ENCODE peak calls at places on chromosome 3, in eight cellular contexts. One of them, this sample, is unnamed.

GRCh38 chr3:111801697-111802655 is 57.1 kb upstream of the PHLDB2 start:
- DNase-seq in kidney: no peak
- DNase-seq in HL-60: no peak
- DNase-seq in right lobe of liver: no peak
- DNase-seq in BE2C: no peak
- DNase-seq in Caco-2: no peak
- DNase-seq in neural crest cell: no peak
- DNase-seq in pancreas: no peak
- DNase-seq in this sample: no peak

GRCh38 chr3:64049832-64050231 is 26.5 kb upstream of the PSMD6 start:
- DNase-seq in pancreas: no peak
- DNase-seq in kidney: no peak
- DNase-seq in Caco-2: no peak
- DNase-seq in neural crest cell: no peak
- DNase-seq in HL-60: no peak
- DNase-seq in right lobe of liver: no peak
- DNase-seq in BE2C: no peak
- DNase-seq in this sample: no peak

GRCh38 chr3:40899286-40899712 is 300.0 kb upstream of the CTNNB1 start:
- DNase-seq in neural crest cell: no peak
- DNase-seq in kidney: no peak
- DNase-seq in pancreas: no peak
- DNase-seq in right lobe of liver: no peak
- DNase-seq in Caco-2: no peak
- DNase-seq in BE2C: no peak
- DNase-seq in HL-60: no peak
- DNase-seq in this sample: no peak

GRCh38 chr3:186599142-186599784 is 13.6 kb upstream of the AHSG start:
- DNase-seq in Caco-2: peak
- DNase-seq in right lobe of liver: peak
- DNase-seq in HL-60: no peak
- DNase-seq in BE2C: no peak
- DNase-seq in neural crest cell: no peak
- DNase-seq in kidney: no peak
- DNase-seq in pancreas: no peak
- DNase-seq in this sample: no peak

GRCh38 chr3:134359121-134360010 is 14.9 kb downstream of the AMOTL2 start:
- DNase-seq in right lobe of liver: peak
- DNase-seq in neural crest cell: no peak
- DNase-seq in Caco-2: peak
- DNase-seq in HL-60: no peak
- DNase-seq in pancreas: no peak
- DNase-seq in kidney: no peak
- DNase-seq in BE2C: no peak
- DNase-seq in this sample: no peak

GRCh38 chr3:30333903-30334302 is 272.5 kb upstream of the TGFBR2 start:
- DNase-seq in neural crest cell: no peak
- DNase-seq in pancreas: no peak
- DNase-seq in right lobe of liver: no peak
- DNase-seq in HL-60: no peak
- DNase-seq in BE2C: no peak
- DNase-seq in Caco-2: no peak
- DNase-seq in kidney: no peak
- DNase-seq in this sample: no peak

GRCh38 chr3:165643433-165643824 is 193.8 kb downstream of the BCHE start:
- DNase-seq in kidney: no peak
- DNase-seq in HL-60: no peak
- DNase-seq in Caco-2: no peak
- DNase-seq in neural crest cell: no peak
- DNase-seq in right lobe of liver: no peak
- DNase-seq in BE2C: no peak
- DNase-seq in pancreas: no peak
- DNase-seq in this sample: no peak

GRCh38 chr3:34067442-34068130 is 269.2 kb downstream of the PDCD6IP start:
- DNase-seq in kidney: no peak
- DNase-seq in Caco-2: no peak
- DNase-seq in pancreas: no peak
- DNase-seq in BE2C: no peak
- DNase-seq in neural crest cell: no peak
- DNase-seq in right lobe of liver: no peak
- DNase-seq in HL-60: no peak
- DNase-seq in this sample: no peak

GRCh38 chr3:63910873-63911272 is 1.3 kb downstream of the SCAANT1 start:
- DNase-seq in pancreas: no peak
- DNase-seq in right lobe of liver: no peak
- DNase-seq in neural crest cell: no peak
- DNase-seq in Caco-2: no peak
- DNase-seq in kidney: no peak
- DNase-seq in BE2C: no peak
- DNase-seq in HL-60: no peak
- DNase-seq in this sample: no peak

GRCh38 chr3:170483485-170484262 is 65.0 kb downstream of the CLDN11 start:
- DNase-seq in kidney: no peak
- DNase-seq in BE2C: no peak
- DNase-seq in right lobe of liver: no peak
- DNase-seq in HL-60: peak
- DNase-seq in pancreas: no peak
- DNase-seq in Caco-2: peak
- DNase-seq in neural crest cell: no peak
- DNase-seq in this sample: no peak

GRCh38 chr3:127124135-127124534 is 68.8 kb upstream of the PRR23E start:
- DNase-seq in neural crest cell: no peak
- DNase-seq in right lobe of liver: no peak
- DNase-seq in pancreas: no peak
- DNase-seq in Caco-2: no peak
- DNase-seq in kidney: no peak
- DNase-seq in BE2C: no peak
- DNase-seq in HL-60: no peak
- DNase-seq in this sample: no peak

GRCh38 chr3:95923496-95924210 is 890.7 kb upstream of the EPHA6 start:
- DNase-seq in pancreas: peak
- DNase-seq in kidney: no peak
- DNase-seq in neural crest cell: no peak
- DNase-seq in Caco-2: no peak
- DNase-seq in right lobe of liver: no peak
- DNase-seq in BE2C: peak
- DNase-seq in HL-60: no peak
- DNase-seq in this sample: no peak

GRCh38 chr3:194830978-194831377 is 145.3 kb downstream of the FAM43A start:
- DNase-seq in right lobe of liver: no peak
- DNase-seq in BE2C: no peak
- DNase-seq in neural crest cell: no peak
- DNase-seq in kidney: no peak
- DNase-seq in HL-60: no peak
- DNase-seq in pancreas: no peak
- DNase-seq in Caco-2: no peak
- DNase-seq in this sample: no peak

GRCh38 chr3:195574497-195575304 is 9.0 kb downstream of the APOD start:
- DNase-seq in Caco-2: no peak
- DNase-seq in kidney: no peak
- DNase-seq in neural crest cell: no peak
- DNase-seq in pancreas: no peak
- DNase-seq in BE2C: no peak
- DNase-seq in HL-60: no peak
- DNase-seq in right lobe of liver: no peak
- DNase-seq in this sample: no peak

GRCh38 chr3:192514081-192514753 is 213.1 kb downstream of the FGF12 start:
- DNase-seq in neural crest cell: peak
- DNase-seq in BE2C: no peak
- DNase-seq in kidney: peak
- DNase-seq in HL-60: no peak
- DNase-seq in right lobe of liver: no peak
- DNase-seq in pancreas: peak
- DNase-seq in Caco-2: peak
- DNase-seq in this sample: peak
- TF ChIP-seq CTCF in neural crest cell: peak
- TF ChIP-seq CTCF in BE2C: no peak
- TF ChIP-seq CTCF in kidney: no peak
- TF ChIP-seq CTCF in HL-60: no peak
- TF ChIP-seq CTCF in right lobe of liver: no peak
- TF ChIP-seq CTCF in pancreas: no peak
- TF ChIP-seq CTCF in Caco-2: no peak
- TF ChIP-seq CTCF in this sample: peak

DNA sequence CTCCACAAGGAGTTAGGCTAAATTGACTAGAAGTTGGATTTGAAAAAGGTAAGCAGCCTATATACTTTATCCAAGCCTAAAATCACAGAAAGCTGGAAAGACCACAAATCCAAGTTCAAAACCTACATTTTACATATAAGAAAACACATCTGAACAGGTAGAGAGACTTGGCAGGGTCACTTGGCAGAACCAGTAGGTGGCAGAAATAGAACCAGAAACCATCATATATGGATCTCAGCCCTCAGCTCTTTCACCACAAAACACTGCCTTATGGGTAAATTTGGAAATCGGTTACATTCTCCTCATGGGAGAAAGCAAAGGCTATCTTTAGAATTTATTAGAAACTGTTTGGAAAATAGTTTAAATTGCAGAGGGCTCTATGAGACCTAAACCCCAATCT is 44.2 kb downstream of the MKRN2 start:
- DNase-seq in right lobe of liver: no peak
- DNase-seq in pancreas: no peak
- DNase-seq in neural crest cell: no peak
- DNase-seq in BE2C: no peak
- DNase-seq in Caco-2: no peak
- DNase-seq in kidney: no peak
- DNase-seq in HL-60: no peak
- DNase-seq in this sample: no peak
- TF ChIP-seq CTCF in right lobe of liver: peak
- TF ChIP-seq CTCF in pancreas: no peak
- TF ChIP-seq CTCF in neural crest cell: no peak
- TF ChIP-seq CTCF in BE2C: no peak
- TF ChIP-seq CTCF in Caco-2: no peak
- TF ChIP-seq CTCF in kidney: no peak
- TF ChIP-seq CTCF in HL-60: no peak
- TF ChIP-seq CTCF in this sample: no peak

DNA sequence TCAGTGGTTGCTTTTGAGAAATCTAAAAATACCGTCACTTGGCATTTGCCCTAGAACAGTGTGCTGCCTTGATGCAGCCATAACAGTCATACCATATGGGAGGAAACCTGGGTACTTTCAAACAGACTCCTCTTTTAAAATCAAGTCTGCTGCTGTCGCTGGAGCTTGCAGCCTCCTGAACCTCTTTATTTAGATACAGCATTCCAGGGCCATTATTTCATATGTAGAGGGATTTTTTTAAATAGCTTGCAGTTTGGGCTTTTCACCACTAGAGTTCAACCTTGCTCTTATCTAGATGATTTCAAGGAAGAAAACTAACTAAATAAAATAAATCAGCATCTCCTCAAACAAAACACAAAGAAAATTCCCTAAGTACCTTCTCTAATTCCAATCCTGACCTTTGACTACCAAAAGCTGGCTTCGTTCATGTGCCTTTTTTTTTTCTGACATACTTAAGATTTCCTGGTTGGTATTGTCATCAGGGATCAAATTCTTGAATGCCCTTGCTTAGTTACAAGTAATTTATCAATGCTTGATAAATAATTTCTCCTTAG is 111.6 kb downstream of the KBTBD8 start:
- DNase-seq in HL-60: no peak
- DNase-seq in BE2C: no peak
- DNase-seq in pancreas: no peak
- DNase-seq in neural crest cell: no peak
- DNase-seq in right lobe of liver: no peak
- DNase-seq in kidney: no peak
- DNase-seq in Caco-2: peak
- DNase-seq in this sample: no peak
- TF ChIP-seq CTCF in HL-60: peak
- TF ChIP-seq CTCF in BE2C: peak
- TF ChIP-seq CTCF in pancreas: peak
- TF ChIP-seq CTCF in neural crest cell: peak
- TF ChIP-seq CTCF in right lobe of liver: peak
- TF ChIP-seq CTCF in kidney: peak
- TF ChIP-seq CTCF in Caco-2: peak
- TF ChIP-seq CTCF in this sample: peak

GRCh38 chr3:138941259-138941885 is 5.6 kb downstream of the FOXL2 start:
- DNase-seq in pancreas: no peak
- DNase-seq in Caco-2: peak
- DNase-seq in kidney: no peak
- DNase-seq in HL-60: no peak
- DNase-seq in BE2C: peak
- DNase-seq in right lobe of liver: no peak
- DNase-seq in neural crest cell: peak
- DNase-seq in this sample: peak
- TF ChIP-seq CTCF in pancreas: peak
- TF ChIP-seq CTCF in Caco-2: peak
- TF ChIP-seq CTCF in kidney: peak
- TF ChIP-seq CTCF in HL-60: peak
- TF ChIP-seq CTCF in BE2C: peak
- TF ChIP-seq CTCF in right lobe of liver: peak
- TF ChIP-seq CTCF in neural crest cell: peak
- TF ChIP-seq CTCF in this sample: peak

GRCh38 chr3:188037116-188037718 is 116.7 kb upstream of the LPP start:
- DNase-seq in Caco-2: peak
- DNase-seq in pancreas: peak
- DNase-seq in neural crest cell: no peak
- DNase-seq in BE2C: no peak
- DNase-seq in right lobe of liver: peak
- DNase-seq in kidney: no peak
- DNase-seq in HL-60: no peak
- DNase-seq in this sample: peak
- TF ChIP-seq CTCF in Caco-2: peak
- TF ChIP-seq CTCF in pancreas: peak
- TF ChIP-seq CTCF in neural crest cell: peak
- TF ChIP-seq CTCF in BE2C: peak
- TF ChIP-seq CTCF in right lobe of liver: peak
- TF ChIP-seq CTCF in kidney: peak
- TF ChIP-seq CTCF in HL-60: no peak
- TF ChIP-seq CTCF in this sample: peak

This sample was measured in nephron progenitor cell.